ENCODE peak calls at places on chromosomes 13 and 19, in five cellular contexts. B is A549, J is HepG2, K is tibial nerve, R is H1. U is an unnamed sample.

GRCh38 chr13:102710261-102710679 is 15.4 kb upstream of the METTL21C start:
- DNase-seq in J (no peak), K (no peak), R (no peak), B (no peak), U (no peak)

GRCh38 chr19:38736413-38737280 is 7.6 kb downstream of the CAPN12 start:
- DNase-seq in R (peak; percentile 91), B (peak; percentile 83), K (no peak), J (no peak), U (no peak)

GRCh38 chr13:23811366-23812027 is 77.7 kb downstream of the MIPEP start:
- DNase-seq in J (no peak), B (no peak), R (no peak), K (no peak), U (no peak)

GRCh38 chr13:42847891-42848663 is 66.7 kb downstream of the FAM216B start:
- DNase-seq in B (no peak), J (no peak), R (no peak), K (no peak), U (no peak)

GRCh38 chr13:85500716-85501256 is 298.4 kb downstream of the SLITRK6 start:
- DNase-seq in B (no peak), K (no peak), J (no peak), R (no peak), U (no peak)

GRCh38 chr19:46659151-46660007 is 1.6 kb downstream of the DACT3 start:
- DNase-seq in R (peak; percentile 71), J (no peak), B (peak; percentile 54), K (no peak), U (no peak)

GRCh38 chr13:98495627-98496238 is 81.2 kb downstream of the STK24 start:
- DNase-seq in K (no peak), B (no peak), R (no peak), J (peak; percentile 42), U (no peak)

GRCh38 chr13:43307921-43308433 is 284.6 kb downstream of the DNAJC15 start:
- DNase-seq in B (peak; percentile 37), J (peak; percentile 86), K (peak; percentile 71), R (no peak), U (no peak)

GRCh38 chr13:110330491-110331001 is 23.5 kb downstream of the COL4A2 start:
- DNase-seq in B (no peak), J (no peak), R (no peak), K (no peak), U (no peak)

GRCh38 chr19:19860756-19861390 is 4.8 kb upstream of the ZNF253 start:
- DNase-seq in B (no peak), J (no peak), K (no peak), R (peak; percentile 87), U (no peak)

GRCh38 chr19:41351339-41352245 is 2.1 kb downstream of the TGFB1 start:
- DNase-seq in R (peak; percentile 78), B (no peak), K (no peak), J (no peak), U (no peak)

GRCh38 chr13:41458187-41458938 is 1.0 kb downstream of the RGCC start:
- DNase-seq in R (peak; percentile 63), J (no peak), B (no peak), K (no peak), U (no peak)

GRCh38 chr13:98571955-98572662 is 4.8 kb downstream of the STK24 start:
- DNase-seq in J (peak; percentile 39), K (no peak), R (no peak), B (no peak), U (no peak)

GRCh38 chr19:37309834-37310575 is 60.9 kb upstream of the ZNF527 start:
- DNase-seq in B (peak; percentile 42), J (no peak), K (no peak), R (no peak), U (no peak)

GRCh38 chr13:102227696-102228095 is 174.2 kb downstream of the FGF14 start:
- DNase-seq in B (no peak), J (no peak), K (no peak), R (no peak), U (no peak)

GRCh38 chr13:66660013-66660804 is 569.9 kb downstream of the PCDH9 start:
- DNase-seq in K (no peak), B (peak; percentile 61), J (no peak), R (no peak), U (no peak)

GRCh38 chr13:76837811-76838210 is 48.4 kb downstream of the KCTD12 start:
- DNase-seq in K (no peak), J (no peak), B (no peak), R (no peak), U (no peak)

GRCh38 chr19:36973021-36973843 is 57.1 kb downstream of the ZNF568 start:
- DNase-seq in K (peak; percentile 51), J (no peak), R (no peak), B (no peak), U (peak; percentile 95)

GRCh38 chr13:29594310-29594709 is 1.2 kb downstream of the SLC7A1 start:
- DNase-seq in K (no peak), R (no peak), J (peak; percentile 81), B (peak; percentile 80), U (peak; percentile 92)

GRCh38 chr19:2061936-2062729 is 11.1 kb upstream of the MKNK2 start:
- DNase-seq in J (peak; percentile 33), R (peak; percentile 72), K (no peak), B (no peak), U (no peak)
- TF ChIP-seq POLR2A in J (peak; percentile 32), R (peak; percentile 43), K (no peak), B (no peak), U (no peak)

GRCh38 chr13:28410096-28410495 is 84.8 kb downstream of the FLT1 start:
- DNase-seq in R (no peak), J (no peak), B (no peak), K (no peak), U (no peak)
- TF ChIP-seq EP300 in R (no peak), J (no peak), B (no peak), K (no peak), U (no peak)

GRCh38 chr19:30518965-30519606 is 146.9 kb downstream of the ZNF536 start:
- DNase-seq in B (no peak), K (no peak), J (no peak), R (no peak), U (no peak)

GRCh38 chr19:30516111-30516510 is 143.9 kb downstream of the ZNF536 start:
- DNase-seq in J (no peak), R (no peak), B (no peak), K (no peak), U (no peak)

GRCh38 chr19:30512748-30513389 is 140.7 kb downstream of the ZNF536 start:
- DNase-seq in B (no peak), R (no peak), K (no peak), J (no peak), U (no peak)

GRCh38 chr19:30519607-30520205 is 147.5 kb downstream of the ZNF536 start:
- DNase-seq in R (no peak), J (no peak), B (no peak), K (no peak), U (no peak)

GRCh38 chr19:30516586-30516985 is 144.4 kb downstream of the ZNF536 start:
- DNase-seq in B (no peak), R (no peak), J (no peak), K (no peak), U (no peak)
- TF ChIP-seq POLR2A in B (no peak), R (no peak), J (no peak), K (no peak), U (no peak)

DNA sequence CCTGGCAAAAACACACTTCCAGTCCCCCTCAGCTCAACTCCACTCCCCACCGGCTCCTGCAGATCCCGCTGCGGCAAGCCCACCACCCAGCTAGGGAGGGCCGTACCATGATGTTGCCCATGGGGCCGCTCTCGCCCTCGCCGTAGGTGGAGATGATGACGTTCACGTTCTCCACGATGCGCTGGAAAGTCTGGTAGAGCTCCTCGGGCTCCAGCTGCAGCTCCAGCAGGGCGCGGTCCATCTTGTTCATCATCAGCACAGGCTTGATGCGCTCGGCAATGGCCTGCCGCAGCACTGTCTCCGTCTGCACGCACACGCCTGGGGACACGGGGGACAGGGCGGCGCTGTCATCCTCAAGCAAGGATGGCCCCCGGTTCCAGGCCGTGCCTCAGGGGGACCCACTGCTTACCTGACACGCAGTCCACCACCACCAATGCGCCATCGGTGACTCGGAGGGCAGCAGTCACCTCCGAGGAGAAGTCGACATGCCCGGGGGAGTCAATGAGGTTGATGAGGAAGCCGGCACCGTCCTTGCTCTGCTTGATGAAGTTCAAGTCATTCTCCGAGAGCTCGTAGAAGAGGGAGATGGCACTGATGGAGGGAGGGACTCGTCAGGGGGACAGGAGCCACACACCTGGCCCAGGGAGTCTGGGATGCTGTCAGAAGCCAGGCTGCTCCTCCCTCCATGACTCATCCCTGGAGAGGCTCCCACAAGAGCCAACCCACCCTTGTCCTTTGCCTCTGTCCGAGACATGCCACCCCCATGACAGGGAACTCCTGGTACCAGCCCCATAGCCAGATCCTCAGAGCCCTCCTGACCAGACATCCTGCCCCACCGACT is 2.3 kb downstream of the EEF2 start:
- DNase-seq in B (no peak), K (no peak), J (peak; percentile 41), R (peak; percentile 46), U (no peak)
- TF ChIP-seq EP300 in B (no peak), K (no peak), J (no peak), R (no peak), U (no peak)

GRCh38 chr19:49492573-49493411 is 3.4 kb upstream of the RPS11 start:
- DNase-seq in J (peak; percentile 54), R (peak; percentile 57), K (no peak), B (peak; percentile 83), U (no peak)
- TF ChIP-seq POLR2A in J (peak; percentile 76), R (peak; percentile 93), K (no peak), B (no peak), U (no peak)

DNA sequence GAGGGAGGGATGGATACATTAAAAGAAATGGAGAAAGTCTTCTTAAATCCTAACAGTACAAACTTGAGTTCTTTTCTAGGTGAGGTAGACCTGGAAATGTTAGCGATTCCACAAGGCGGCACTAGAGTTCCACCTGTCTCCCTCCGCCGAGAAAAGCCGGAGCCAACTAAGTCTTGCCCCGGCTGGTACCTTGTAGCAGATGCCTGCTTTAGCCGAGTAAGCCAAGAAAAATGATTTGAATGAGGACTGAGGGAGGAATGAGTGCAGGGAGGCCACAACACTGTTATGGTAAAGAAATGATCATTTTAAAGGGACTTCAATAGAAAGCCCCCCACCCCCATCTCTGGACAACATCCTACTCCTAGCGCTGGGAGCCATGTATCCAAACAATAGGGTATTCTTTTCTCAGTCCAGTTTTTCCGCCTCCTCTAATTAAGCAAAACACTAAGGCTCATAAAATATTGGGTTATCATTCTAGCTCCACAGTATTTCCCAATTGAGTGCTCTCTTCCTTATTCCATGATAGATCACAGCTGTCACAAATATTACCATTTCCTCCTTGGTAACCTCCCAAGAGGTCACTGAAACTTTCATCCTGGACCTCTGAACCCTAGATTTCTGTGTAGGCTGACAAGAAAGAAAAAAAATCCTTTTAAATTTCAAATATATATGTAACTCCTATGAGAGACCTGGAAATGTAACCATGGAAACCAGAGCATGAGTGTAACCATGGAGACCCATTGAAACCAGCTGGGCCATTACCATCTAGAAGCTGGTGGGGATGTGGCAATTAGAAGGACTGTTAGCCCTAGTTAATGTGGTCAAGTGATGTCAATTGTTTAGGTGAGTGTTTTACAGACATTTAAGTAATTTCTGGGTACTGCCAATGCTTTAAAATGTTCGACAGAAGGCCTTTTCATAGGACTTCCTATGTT is 58.3 kb downstream of the GPALPP1 start:
- DNase-seq in B (peak; percentile 71), J (peak; percentile 51), K (peak; percentile 59), R (peak; percentile 85), U (no peak)
- TF ChIP-seq EP300 in B (no peak), J (no peak), K (peak; percentile 23), R (no peak), U (no peak)